ENCODE peak calls at places on chromosomes 4 and X, in nine cellular contexts. C, V, Y, B, H, D, T, F and W are unnamed samples. For H3K4me1 and H3K36me3, the result is how much of the 10 kb centered on the place peaks cover.

GRCh38 chr4:87985097-87985886 is 9.8 kb downstream of the SPP1 start:
- DNase-seq in F (no peak), B (no peak), T (no peak), V (no peak), C (peak), Y (peak), D (peak), H (peak), W (peak)

GRCh38 chr4:145488310-145488709 is 6.7 kb downstream of the SMAD1 start:
- DNase-seq in F (no peak), Y (no peak), C (no peak), V (no peak), H (no peak), T (no peak), D (no peak), B (no peak), W (no peak)

GRCh38 chrX:134431894-134432293 is 28.1 kb upstream of the HPRT1 start:
- DNase-seq in T (no peak), H (no peak), F (no peak), B (no peak), Y (no peak), V (no peak), D (peak), C (no peak), W (peak)

GRCh38 chr4:61911313-61911756 is 711.2 kb downstream of the ADGRL3 start:
- DNase-seq in Y (no peak), F (peak), H (no peak), V (no peak), C (no peak), T (peak), D (no peak), B (no peak), W (no peak)

GRCh38 chrX:149003863-149004660 is 501.0 kb downstream of the IDS start:
- DNase-seq in T (no peak), V (no peak), D (no peak), Y (no peak), H (no peak), F (peak), B (no peak), C (peak), W (no peak)

GRCh38 chr4:24642941-24643628 is 58.7 kb upstream of the DHX15 start:
- DNase-seq in V (no peak), C (peak), Y (no peak), T (no peak), F (no peak), D (peak), H (no peak), B (no peak), W (peak)

GRCh38 chrX:130771230-130771629 is 131.8 kb downstream of the ENOX2 start:
- DNase-seq in F (no peak), B (no peak), C (no peak), H (no peak), Y (no peak), T (no peak), D (no peak), V (no peak), W (peak)

GRCh38 chr4:143140696-143141095 is 44.0 kb upstream of the USP38 start:
- DNase-seq in C (no peak), B (no peak), Y (no peak), T (peak), V (no peak), H (no peak), D (no peak), F (no peak), W (no peak)

GRCh38 chr4:80608285-80608980 is 272.9 kb downstream of the CFAP299 start:
- DNase-seq in B (no peak), V (no peak), D (peak), T (no peak), Y (no peak), F (no peak), H (no peak), C (no peak), W (peak)

GRCh38 chrX:137431693-137432488 is 134.0 kb upstream of the ZIC3 start:
- DNase-seq in F (peak), H (no peak), T (no peak), B (no peak), D (no peak), Y (no peak), C (no peak), V (no peak), W (no peak)

GRCh38 chrX:136417806-136418205 is 69.9 kb upstream of the BRS3 start:
- DNase-seq in V (no peak), H (no peak), F (no peak), C (no peak), T (no peak), B (no peak), D (no peak), Y (no peak), W (no peak)

GRCh38 chrX:68823413-68824151 is 5.2 kb upstream of the EFNB1 start:
- DNase-seq in T (no peak), C (no peak), B (no peak), Y (no peak), F (no peak), V (no peak), D (no peak), H (no peak), W (no peak)

GRCh38 chr4:17072483-17072882 is 174.0 kb upstream of the LDB2 start:
- DNase-seq in V (no peak), C (no peak), F (no peak), D (peak), H (no peak), Y (peak), T (no peak), B (no peak), W (no peak)

GRCh38 chrX:69996102-69996468 is 53.7 kb downstream of the AWAT2 start:
- DNase-seq in V (no peak), Y (no peak), D (no peak), T (no peak), B (no peak), H (no peak), C (no peak), F (no peak), W (no peak)

GRCh38 chr4:20408596-20408995 is 156.9 kb downstream of the SLIT2 start:
- DNase-seq in T (no peak), V (no peak), C (no peak), H (no peak), B (no peak), D (peak), Y (no peak), F (no peak), W (peak)

GRCh38 chr4:71537551-71538065 is 198.8 kb downstream of the SLC4A4 start:
- DNase-seq in C (no peak), H (no peak), Y (no peak), F (no peak), T (no peak), B (no peak), D (no peak), V (no peak), W (no peak)

GRCh38 chr4:7426525-7427171 is 8.1 kb downstream of the PSAPL1 start:
- DNase-seq in C (no peak), B (peak), F (no peak), V (peak), T (no peak), Y (no peak), D (no peak), H (no peak), W (no peak)

GRCh38 chrX:139559383-139560042 is 29.0 kb downstream of the F9 start:
- DNase-seq in H (peak), B (no peak), T (peak), D (peak), Y (peak), F (peak), C (peak), V (no peak), W (peak)

GRCh38 chrX:139120760-139121159 is 409.2 kb upstream of the FGF13 start:
- DNase-seq in F (no peak), C (peak), T (no peak), D (no peak), B (no peak), V (no peak), Y (no peak), H (no peak), W (peak)

GRCh38 chr4:73070072-73070385 is 513 bp upstream of the COX18 start:
- DNase-seq in D (no peak), T (no peak), C (no peak), V (no peak), H (no peak), Y (no peak), B (no peak), F (no peak), W (no peak)

GRCh38 chr4:40915318-40916217 is 165.8 kb downstream of the NSUN7 start:
- DNase-seq in V (no peak), T (no peak), B (no peak), F (no peak), Y (no peak), H (no peak), D (peak), C (peak), W (peak)

GRCh38 chr4:37454263-37454800 is 209.8 kb downstream of the NWD2 start:
- DNase-seq in B (no peak), C (no peak), V (no peak), Y (no peak), D (no peak), F (no peak), T (no peak), H (no peak), W (no peak)

GRCh38 chr4:185257086-185257485 is 47.7 kb downstream of the SNX25 start:
- DNase-seq in T (no peak), C (no peak), B (no peak), F (no peak), Y (no peak), H (no peak), V (no peak), D (no peak), W (no peak)

GRCh38 chr4:185256444-185256843 is 47.0 kb downstream of the SNX25 start:
- DNase-seq in T (no peak), Y (no peak), F (no peak), H (no peak), B (no peak), V (no peak), C (peak), D (peak), W (peak)

GRCh38 chr4:185257694-185258093 is 48.3 kb downstream of the SNX25 start:
- DNase-seq in T (no peak), C (no peak), H (no peak), F (no peak), D (no peak), Y (no peak), B (no peak), V (no peak), W (no peak)

GRCh38 chr4:185255868-185256267 is 46.5 kb downstream of the SNX25 start:
- DNase-seq in T (no peak), H (no peak), V (no peak), Y (no peak), D (no peak), F (no peak), C (no peak), B (no peak), W (no peak)

GRCh38 chr4:185254434-185254833 is 45.0 kb downstream of the SNX25 start:
- DNase-seq in H (no peak), B (no peak), Y (no peak), V (no peak), C (no peak), D (peak), F (no peak), T (no peak), W (no peak)
- H3K4me1 ChIP-seq in H (under half), B (under half), Y (under half), V (under half), C (under half), D (under half), F (under half), T (under half), W (under half)

DNA sequence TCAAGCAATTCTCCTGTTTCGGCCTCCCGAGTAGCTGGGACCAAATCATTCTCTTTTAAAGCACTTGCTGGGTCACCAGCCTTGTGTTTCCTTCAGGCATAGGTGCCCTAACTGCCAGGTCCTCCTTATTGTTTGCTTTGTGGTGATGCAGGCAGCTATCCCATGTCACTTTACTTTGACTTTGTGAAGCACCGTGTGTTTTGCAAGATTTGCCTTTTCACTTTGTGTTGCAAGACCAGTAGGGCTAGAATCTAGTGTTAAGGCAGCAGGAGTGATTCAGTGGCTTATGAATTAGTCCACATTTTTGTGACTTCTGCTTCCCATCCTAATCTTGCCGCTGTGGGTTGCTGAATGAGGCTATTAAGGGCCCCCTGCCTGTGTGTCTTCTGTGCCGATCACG is 20.2 kb downstream of the SYAP1 start:
- DNase-seq in F (no peak), V (no peak), H (no peak), C (peak), B (no peak), T (no peak), D (no peak), Y (no peak), W (peak)
- H3K36me3 ChIP-seq in F (half or more), V (half or more), H (under half), C (under half), B (under half), T (half or more), D (under half), Y (under half), W (under half)

GRCh38 chrX:36198575-36198974 is 279.0 kb downstream of the CFAP47 start:
- DNase-seq in B (no peak), Y (no peak), T (peak), V (no peak), D (no peak), C (peak), H (no peak), F (no peak), W (no peak)
- H3K4me1 ChIP-seq in B (under half), Y (under half), T (under half), V (under half), D (under half), C (under half), H (under half), F (under half), W (under half)

GRCh38 chr4:82367438-82368097 is 6.2 kb downstream of the HNRNPD start:
- DNase-seq in C (no peak), H (no peak), Y (no peak), B (no peak), D (no peak), T (no peak), V (no peak), F (no peak), W (no peak)
- H3K36me3 ChIP-seq in C (under half), H (under half), Y (under half), B (under half), D (under half), T (half or more), V (under half), F (half or more), W (under half)

DNA sequence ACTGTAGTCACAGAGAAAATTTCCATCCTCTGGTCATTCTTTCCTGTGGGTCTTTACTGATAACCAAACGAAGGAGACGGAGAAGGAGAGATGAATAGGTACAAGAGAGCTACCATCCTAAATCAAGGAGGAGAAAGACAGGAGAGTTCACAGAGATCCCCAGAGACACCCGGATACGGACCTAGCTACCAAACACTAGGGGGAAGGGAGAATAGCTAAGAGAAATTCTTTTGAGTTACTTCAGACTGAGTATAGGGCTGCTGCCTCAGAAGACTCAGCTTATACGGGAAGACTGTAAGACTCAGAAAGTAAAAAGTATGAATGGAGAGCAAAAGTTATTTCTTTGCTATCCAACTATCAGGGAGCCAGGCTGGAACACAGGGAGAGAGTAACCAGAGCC is 572.1 kb downstream of the C4orf33 start:
- DNase-seq in F (no peak), C (no peak), T (no peak), V (no peak), H (no peak), Y (no peak), D (no peak), B (no peak), W (no peak)
- H3K4me1 ChIP-seq in F (under half), C (under half), T (under half), V (under half), H (under half), Y (under half), D (under half), B (under half), W (under half)